ENCODE peak calls at places on chromosomes 12 and 14, in seven cellular contexts. G, M, J, V, I, T and L are unnamed samples. For H3K79me1, the result is how much of the 10 kb centered on the place peaks cover.

GRCh38 chr12:1912580-1913376 is 5.7 kb downstream of the CACNA2D4 start:
- DNase-seq in M (no peak), T (peak), I (peak), G (no peak), J (peak), V (peak), L (no peak)

GRCh38 chr14:77036484-77037337 is 8.2 kb upstream of the IRF2BPL start:
- DNase-seq in J (no peak), T (no peak), V (no peak), M (no peak), I (no peak), G (no peak), L (no peak)

GRCh38 chr14:71602524-71602923 is 329.7 kb upstream of the RGS6 start:
- DNase-seq in I (no peak), V (no peak), M (no peak), G (no peak), J (no peak), T (no peak), L (no peak)

GRCh38 chr12:121352053-121353018 is at the start of gene ANAPC5:
- DNase-seq in G (peak), M (peak), I (peak), V (peak), J (peak), T (peak), L (peak)

GRCh38 chr14:89393346-89393745 is 23.7 kb downstream of the FOXN3 start:
- DNase-seq in M (no peak), J (no peak), V (no peak), G (peak), I (no peak), T (no peak), L (no peak)

GRCh38 chr12:31765931-31766330 is 37.1 kb upstream of the AMN1 start:
- DNase-seq in M (no peak), I (no peak), G (no peak), V (no peak), T (no peak), J (no peak), L (no peak)

GRCh38 chr14:96261053-96261452 is 5.0 kb downstream of the BDKRB1 start:
- DNase-seq in J (no peak), T (no peak), G (peak), I (peak), M (no peak), V (no peak), L (no peak)

GRCh38 chr12:30694971-30695326 is 720 bp downstream of the IPO8 start:
- DNase-seq in G (peak), M (peak), J (peak), V (peak), T (peak), I (peak), L (peak)

GRCh38 chr12:50314629-50315312 is 31.5 kb upstream of the LIMA1 start:
- DNase-seq in T (no peak), J (peak), G (peak), I (peak), M (peak), V (peak), L (no peak)

GRCh38 chr14:64186231-64187129 is 107.7 kb downstream of the ESR2 start:
- DNase-seq in J (peak), G (no peak), M (peak), T (peak), V (no peak), I (no peak), L (no peak)

GRCh38 chr12:125606312-125606711 is 541.1 kb downstream of the AACS start:
- DNase-seq in G (no peak), T (no peak), M (no peak), I (no peak), V (no peak), J (no peak), L (no peak)

GRCh38 chr12:25249951-25250738 is 584 bp downstream of the KRAS start:
- DNase-seq in J (peak), M (peak), I (peak), V (peak), G (peak), T (peak), L (no peak)

GRCh38 chr12:121536058-121536928 is 44.5 kb downstream of the KDM2B start:
- DNase-seq in G (peak), T (peak), M (peak), V (peak), I (peak), J (peak), L (peak)

GRCh38 chr12:49059063-49059384 is 1.6 kb downstream of the KMT2D start:
- DNase-seq in G (no peak), I (no peak), M (no peak), T (no peak), J (no peak), V (no peak), L (no peak)

GRCh38 chr12:84825149-84825548 is 87.5 kb downstream of the SLC6A15 start:
- DNase-seq in V (peak), M (no peak), T (no peak), I (peak), J (no peak), G (no peak), L (no peak)

GRCh38 chr14:49769171-49769570 is 1.2 kb downstream of the KLHDC2 start:
- DNase-seq in J (no peak), I (no peak), V (peak), T (no peak), G (peak), M (no peak), L (no peak)

GRCh38 chr12:2360630-2361170 is 307.9 kb downstream of the CACNA1C start:
- DNase-seq in V (no peak), T (no peak), I (no peak), M (no peak), G (no peak), J (no peak), L (no peak)

GRCh38 chr12:26732010-26732908 is 100.7 kb downstream of the ITPR2 start:
- DNase-seq in T (no peak), M (no peak), G (no peak), I (no peak), V (no peak), J (no peak), L (no peak)

GRCh38 chr12:95590775-95591174 is 39.5 kb upstream of the USP44 start:
- DNase-seq in G (no peak), M (no peak), I (no peak), T (no peak), J (no peak), V (no peak), L (no peak)

GRCh38 chr14:52351561-52352491 is 37.7 kb downstream of the PTGER2 start:
- DNase-seq in T (no peak), M (no peak), J (no peak), G (peak), V (peak), I (peak), L (no peak)

GRCh38 chr12:107372229-107372658 is 278.9 kb upstream of the CRY1 start:
- DNase-seq in J (no peak), T (no peak), M (no peak), I (no peak), G (peak), V (no peak), L (no peak)

GRCh38 chr14:99545574-99545973 is 58.4 kb downstream of the CCDC85C start:
- DNase-seq in I (no peak), M (no peak), J (no peak), T (no peak), V (no peak), G (no peak), L (no peak)

GRCh38 chr14:23119362-23120327 is 590 bp upstream of the CEBPE start:
- DNase-seq in G (no peak), V (no peak), T (no peak), I (no peak), J (peak), M (no peak), L (no peak)

GRCh38 chr14:95240859-95241813 is 78.6 kb downstream of the CLMN start:
- DNase-seq in M (no peak), J (no peak), T (no peak), G (no peak), I (no peak), V (no peak), L (no peak)

GRCh38 chr12:25482637-25483036 is 70.4 kb downstream of the LMNTD1 start:
- DNase-seq in T (no peak), J (no peak), I (peak), V (peak), M (no peak), G (no peak), L (no peak)

GRCh38 chr12:89316705-89317139 is 35.6 kb downstream of the DUSP6 start:
- DNase-seq in I (no peak), V (no peak), M (peak), J (peak), G (no peak), T (no peak), L (no peak)

GRCh38 chr12:115467531-115467930 is 783.6 kb upstream of the TBX3 start:
- DNase-seq in T (no peak), J (no peak), M (no peak), G (peak), V (no peak), I (no peak), L (no peak)

GRCh38 chr14:92589213-92589852 is 75.8 kb downstream of the RIN3 start:
- DNase-seq in J (peak), T (no peak), V (peak), I (peak), G (peak), M (no peak), L (no peak)

GRCh38 chr14:91728616-91729183 is 3.2 kb downstream of the CATSPERB start:
- DNase-seq in J (no peak), V (no peak), T (no peak), I (no peak), G (no peak), M (no peak), L (no peak)

GRCh38 chr12:45547822-45548221 is 181.7 kb upstream of the ARID2 start:
- DNase-seq in T (no peak), V (no peak), J (no peak), G (peak), I (no peak), M (no peak), L (no peak)

GRCh38 chr14:55028066-55028465 is 1.0 kb downstream of the SOCS4 start:
- DNase-seq in I (peak), G (peak), V (no peak), J (no peak), T (no peak), M (no peak), L (no peak)

GRCh38 chr14:96104469-96105057 is 65.4 kb downstream of the C14orf132 start:
- DNase-seq in V (peak), I (peak), M (no peak), J (no peak), T (no peak), G (peak), L (no peak)

GRCh38 chr12:102618197-102618897 is 138.0 kb upstream of the IGF1 start:
- DNase-seq in V (no peak), I (no peak), M (no peak), T (no peak), J (no peak), G (no peak), L (no peak)

GRCh38 chr14:105315211-105315721 is 718 bp downstream of the PACS2 start:
- DNase-seq in V (peak), J (peak), I (peak), M (no peak), T (peak), G (no peak), L (peak)

GRCh38 chr14:31286456-31287293 is 79.1 kb upstream of the HECTD1 start:
- DNase-seq in V (peak), T (peak), I (no peak), G (no peak), M (no peak), J (peak), L (peak)

GRCh38 chr14:90871605-90872233 is 55.5 kb upstream of the TTC7B start:
- DNase-seq in I (peak), M (no peak), V (no peak), T (no peak), J (no peak), G (peak), L (no peak)

GRCh38 chr12:128114485-128114884 is 152.5 kb upstream of the TMEM132C start:
- DNase-seq in T (no peak), I (no peak), J (no peak), G (no peak), M (no peak), V (no peak), L (no peak)
- H3K79me1 ChIP-seq in T (under half), I (under half), J (under half), G (under half), M (under half), V (under half), L (under half)

GRCh38 chr14:26381405-26381804 is 216.4 kb downstream of the NOVA1 start:
- DNase-seq in J (no peak), G (no peak), M (no peak), V (no peak), T (no peak), I (no peak), L (no peak)
- H2BK5ac ChIP-seq in J (no peak), G (no peak), M (no peak), V (no peak), T (no peak), I (no peak), L (no peak)

GRCh38 chr12:130504836-130505175 is 167.1 kb downstream of the PIWIL1 start:
- DNase-seq in I (no peak), G (no peak), M (no peak), V (no peak), T (no peak), J (no peak), L (no peak)
- H3K79me1 ChIP-seq in I (under half), G (under half), M (under half), V (under half), T (under half), J (under half), L (under half)

DNA sequence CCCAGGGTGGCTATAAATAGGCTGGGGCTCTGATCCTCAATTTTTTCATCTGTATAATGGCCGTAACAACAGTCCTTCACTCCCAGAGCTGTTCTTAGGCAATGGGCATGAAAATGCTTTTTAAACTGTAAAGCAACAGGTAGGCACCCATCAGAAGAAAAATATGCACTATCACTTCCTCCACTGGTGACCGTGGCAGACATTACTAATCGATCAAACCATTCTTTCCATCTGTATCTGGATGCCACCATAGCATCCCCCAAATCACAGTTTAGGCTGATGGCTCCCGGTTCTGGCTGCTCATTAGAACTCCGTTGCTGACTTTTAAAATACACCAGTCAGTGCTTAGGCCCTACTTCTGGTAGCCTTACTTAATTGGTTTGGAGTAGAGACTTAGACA is 11.2 kb downstream of the KRT71 start:
- DNase-seq in V (no peak), G (no peak), I (no peak), M (no peak), J (no peak), T (no peak), L (no peak)
- H2BK5ac ChIP-seq in V (no peak), G (no peak), I (no peak), M (no peak), J (no peak), T (no peak), L (no peak)

GRCh38 chr12:124345795-124346194 is 50.9 kb downstream of the RFLNA start:
- DNase-seq in T (no peak), M (no peak), I (no peak), V (no peak), G (peak), J (no peak), L (no peak)
- H3K79me1 ChIP-seq in T (under half), M (under half), I (half or more), V (under half), G (under half), J (under half), L (under half)

GRCh38 chr14:74244115-74244514 is 4.9 kb downstream of the VSX2 start:
- DNase-seq in V (no peak), T (peak), J (peak), I (no peak), G (no peak), M (no peak), L (peak)
- H2BK5ac ChIP-seq in V (no peak), T (no peak), J (no peak), I (no peak), G (no peak), M (no peak), L (no peak)